ENCODE peak calls at places on chromosomes 11 and 22, in five cellular contexts. F is AG10803, D is chondrocyte, X is progenitor cell of endocrine pancreas, W is endodermal cell. I is an unnamed sample.

GRCh38 chr22:30970356-30970746 is 1.3 kb downstream of the TUG1 start:
- DNase-seq in F (no peak), D (no peak), X (no peak), W (no peak), I (no peak)

GRCh38 chr22:47192106-47192650 is 429.7 kb downstream of the TBC1D22A start:
- DNase-seq in F (no peak), D (peak), X (no peak), W (no peak), I (peak)

GRCh38 chr11:115222218-115222862 is 281.9 kb downstream of the CADM1 start:
- DNase-seq in F (peak), D (no peak), X (no peak), W (peak), I (no peak)

GRCh38 chr11:1937616-1938342 is 9.4 kb upstream of the MRPL23 start:
- DNase-seq in F (no peak), D (peak), X (peak), W (no peak), I (no peak)

GRCh38 chr11:127199306-127199801 is 198.8 kb upstream of the KIRREL3 start:
- DNase-seq in F (no peak), D (no peak), X (no peak), W (no peak), I (no peak)

GRCh38 chr11:63999349-64000025 is 13.2 kb downstream of the OTUB1 start:
- DNase-seq in F (no peak), D (no peak), X (no peak), W (peak), I (no peak)

GRCh38 chr11:134349802-134350355 is 18.1 kb downstream of the GLB1L2 start:
- DNase-seq in F (no peak), D (no peak), X (no peak), W (peak), I (no peak)

GRCh38 chr22:24402460-24403192 is 24.8 kb upstream of the ADORA2A start:
- DNase-seq in F (peak), D (no peak), X (no peak), W (no peak), I (peak)

GRCh38 chr22:26460202-26460601 is 23.4 kb downstream of the HPS4 start:
- DNase-seq in F (no peak), D (no peak), X (no peak), W (no peak), I (no peak)

GRCh38 chr11:61545341-61545740 is 35.5 kb downstream of the SYT7 start:
- DNase-seq in F (no peak), D (no peak), X (no peak), W (peak), I (no peak)

GRCh38 chr22:17131686-17132085 is 10.5 kb upstream of the TMEM121B start:
- DNase-seq in F (no peak), D (peak), X (no peak), W (peak), I (no peak)

GRCh38 chr11:93623179-93623578 is 38.3 kb upstream of the CEP295 start:
- DNase-seq in F (peak), D (no peak), X (no peak), W (peak), I (no peak)

GRCh38 chr11:67118059-67118766 is 850 bp upstream of the KDM2A start:
- DNase-seq in F (peak), D (peak), X (peak), W (peak), I (no peak)

GRCh38 chr11:62150887-62151736 is 27.3 kb downstream of the INCENP start:
- DNase-seq in F (no peak), D (peak), X (no peak), W (peak), I (no peak)

GRCh38 chr22:29014773-29015172 is 46.9 kb downstream of the C22orf31 start:
- DNase-seq in F (no peak), D (no peak), X (no peak), W (no peak), I (no peak)

GRCh38 chr11:103601230-103601846 is 435.1 kb upstream of the DDI1 start:
- DNase-seq in F (peak), D (no peak), X (peak), W (peak), I (no peak)

GRCh38 chr11:100918551-100919500 is 210.8 kb downstream of the PGR start:
- DNase-seq in F (no peak), D (no peak), X (no peak), W (no peak), I (no peak)

GRCh38 chr22:42091446-42091764 is 833 bp upstream of the NDUFA6 start:
- DNase-seq in F (no peak), D (no peak), X (no peak), W (no peak), I (no peak)

GRCh38 chr11:47257518-47258316 is at the start of gene NR1H3:
- DNase-seq in F (peak), D (peak), X (peak), W (peak), I (no peak)

GRCh38 chr11:69640995-69641581 is at the start of gene CCND1:
- DNase-seq in F (peak), D (peak), X (peak), W (peak), I (no peak)

GRCh38 chr22:11616811-11617210 is 3911.2 kb upstream of the OR11H1 start:
- DNase-seq in F (no peak), D (no peak), X (no peak), W (no peak), I (no peak)

GRCh38 chr11:61961570-61962212 is 5.7 kb downstream of the FTH1 start:
- DNase-seq in F (peak), D (no peak), X (no peak), W (peak), I (no peak)

GRCh38 chr11:101686514-101686913 is 102.7 kb upstream of the TRPC6 start:
- DNase-seq in F (peak), D (no peak), X (no peak), W (no peak), I (no peak)

GRCh38 chr11:68142441-68143309 is 21.5 kb upstream of the CHKA start:
- DNase-seq in F (no peak), D (no peak), X (no peak), W (no peak), I (no peak)

GRCh38 chr11:134945993-134946392 is 534.0 kb upstream of the B3GAT1 start:
- DNase-seq in F (no peak), D (peak), X (no peak), W (peak), I (no peak)

GRCh38 chr11:121762820-121763219 is 310.1 kb upstream of the SORL1-AS1 start:
- DNase-seq in F (peak), D (no peak), X (no peak), W (peak), I (no peak)

DNA sequence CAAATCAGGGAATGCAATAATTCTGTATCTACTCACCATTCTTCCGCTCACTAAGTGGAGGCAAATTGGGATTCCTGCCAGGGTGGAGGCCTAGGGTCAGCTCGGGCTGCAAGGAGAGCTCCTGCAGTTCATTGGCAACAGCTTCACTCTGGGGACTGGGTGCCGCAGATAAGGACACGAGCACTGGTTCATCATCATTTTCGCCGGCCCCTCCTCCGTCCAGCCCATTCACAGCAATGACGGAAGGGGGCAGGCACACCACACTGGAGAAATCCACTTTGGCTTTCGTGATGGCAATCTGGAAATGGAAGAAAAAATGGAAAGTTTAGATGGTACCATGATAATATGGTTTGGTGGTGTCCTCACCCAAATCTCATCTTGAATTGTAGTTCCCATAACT is 84.4 kb downstream of the MRTFA start:
- DNase-seq in F (no peak), D (no peak), X (no peak), W (no peak), I (no peak)
- TF ChIP-seq CTCF in F (no peak), D (no peak), X (no peak), W (no peak), I (no peak)

DNA sequence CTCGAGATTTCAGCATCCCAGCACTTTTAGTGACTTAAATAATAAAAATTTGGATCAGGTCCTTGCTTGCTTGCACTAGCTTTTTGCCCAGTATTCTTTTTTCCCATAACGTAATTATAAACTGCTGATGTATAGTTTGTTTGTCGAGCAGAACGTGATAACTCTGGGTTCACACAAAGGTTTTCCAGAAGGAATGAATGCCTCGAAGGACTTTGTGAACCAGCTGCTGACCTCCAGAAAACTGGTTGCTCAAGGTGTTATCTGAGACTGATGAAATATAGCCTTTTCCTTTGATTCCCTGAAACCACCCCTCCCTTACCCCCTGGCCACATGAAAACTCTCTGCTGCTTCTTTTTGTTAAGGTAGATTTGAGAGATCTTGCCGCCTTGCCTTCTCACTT is 229.1 kb upstream of the CARD18 start:
- DNase-seq in F (no peak), D (no peak), X (no peak), W (no peak), I (no peak)
- TF ChIP-seq CTCF in F (no peak), D (no peak), X (no peak), W (no peak), I (no peak)

GRCh38 chr11:74742070-74742469 is 6.6 kb upstream of the RNF169 start:
- DNase-seq in F (no peak), D (no peak), X (no peak), W (no peak), I (no peak)
- TF ChIP-seq CTCF in F (no peak), D (no peak), X (no peak), W (no peak), I (no peak)

GRCh38 chr22:37057796-37058510 is 6.4 kb downstream of the KCTD17 start:
- DNase-seq in F (no peak), D (no peak), X (no peak), W (no peak), I (no peak)
- TF ChIP-seq CTCF in F (no peak), D (no peak), X (no peak), W (no peak), I (no peak)

GRCh38 chr22:21937821-21938070 is 14.9 kb downstream of the PPM1F start:
- DNase-seq in F (peak), D (no peak), X (no peak), W (no peak), I (no peak)

GRCh38 chr22:21939392-21940319 is 13.0 kb downstream of the PPM1F start:
- DNase-seq in F (no peak), D (no peak), X (no peak), W (no peak), I (no peak)

GRCh38 chr22:21938906-21939305 is 13.7 kb downstream of the PPM1F start:
- DNase-seq in F (no peak), D (no peak), X (no peak), W (no peak), I (no peak)

GRCh38 chr22:21937041-21937820 is 15.4 kb downstream of the PPM1F start:
- DNase-seq in F (peak), D (no peak), X (no peak), W (no peak), I (no peak)

GRCh38 chr22:21938071-21938822 is 14.4 kb downstream of the PPM1F start:
- DNase-seq in F (peak), D (no peak), X (peak), W (peak), I (peak)
- TF ChIP-seq CTCF in F (peak), D (peak), X (peak), W (peak), I (peak)

GRCh38 chr11:78420255-78420764 is 2.7 kb upstream of the GAB2 start:
- DNase-seq in F (peak), D (no peak), X (no peak), W (peak), I (peak)

GRCh38 chr11:78423241-78423640 is 5.6 kb upstream of the GAB2 start:
- DNase-seq in F (no peak), D (no peak), X (no peak), W (no peak), I (no peak)

GRCh38 chr11:78418584-78419211 is 1.1 kb upstream of the GAB2 start:
- DNase-seq in F (no peak), D (no peak), X (no peak), W (no peak), I (no peak)

GRCh38 chr11:78419327-78419726 is 1.7 kb upstream of the GAB2 start:
- DNase-seq in F (peak), D (no peak), X (no peak), W (no peak), I (no peak)

DNA sequence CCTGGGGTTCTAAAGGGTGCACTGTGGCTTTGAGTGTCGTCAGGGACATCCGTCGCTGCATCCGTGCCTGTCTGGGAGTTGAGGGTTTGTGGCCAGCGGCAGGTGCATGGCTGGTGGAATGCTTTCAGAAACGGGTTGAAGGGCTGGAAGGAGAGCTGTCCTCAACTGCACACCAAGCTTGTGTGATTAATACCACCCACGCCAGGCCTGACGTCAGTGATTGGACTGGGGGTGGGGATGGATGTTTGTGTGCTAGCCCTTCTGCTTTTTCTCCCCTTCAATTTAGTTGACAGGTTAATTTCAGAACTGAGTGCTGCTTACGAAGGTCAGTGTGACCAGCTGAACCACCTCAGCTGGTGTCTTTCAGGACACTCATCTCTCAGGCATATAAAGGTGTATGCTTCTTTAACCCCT is 3.2 kb upstream of the GAB2 start:
- DNase-seq in F (peak), D (no peak), X (no peak), W (no peak), I (peak)
- TF ChIP-seq CTCF in F (no peak), D (no peak), X (no peak), W (no peak), I (no peak)

I was measured in omental fat pad.